ENCODE peak calls at places on chromosomes 5 and 9, in five cellular contexts. One of them, this sample, is unnamed.

GRCh38 chr5:92749943-92750342 is 831.1 kb downstream of the NR2F1-AS1 start:
- DNase-seq in stimulated activated CD4-positive, alpha-beta T cell treated with anti-CD3 and anti-CD28 coated beads, Interleukin-15, amount 100 ng/mL, for 24 hours: no peak
- DNase-seq in NCI-H1092: no peak
- DNase-seq in AG09309: no peak
- DNase-seq in A172: peak
- DNase-seq in this sample: no peak

GRCh38 chr9:33256236-33256635 is 8.3 kb downstream of the BAG1 start:
- DNase-seq in stimulated activated CD4-positive, alpha-beta T cell treated with anti-CD3 and anti-CD28 coated beads, Interleukin-15, amount 100 ng/mL, for 24 hours: no peak
- DNase-seq in NCI-H1092: no peak
- DNase-seq in AG09309: no peak
- DNase-seq in A172: no peak
- DNase-seq in this sample: no peak

GRCh38 chr5:154164182-154164581 is 26.4 kb upstream of the GALNT10 start:
- DNase-seq in AG09309: no peak
- DNase-seq in A172: no peak
- DNase-seq in stimulated activated CD4-positive, alpha-beta T cell treated with anti-CD3 and anti-CD28 coated beads, Interleukin-15, amount 100 ng/mL, for 24 hours: no peak
- DNase-seq in NCI-H1092: no peak
- DNase-seq in this sample: no peak

GRCh38 chr5:78671609-78672008 is 23.0 kb upstream of the LHFPL2 start:
- DNase-seq in AG09309: peak
- DNase-seq in A172: no peak
- DNase-seq in stimulated activated CD4-positive, alpha-beta T cell treated with anti-CD3 and anti-CD28 coated beads, Interleukin-15, amount 100 ng/mL, for 24 hours: no peak
- DNase-seq in NCI-H1092: no peak
- DNase-seq in this sample: no peak

GRCh38 chr5:56676091-56676768 is 139.1 kb upstream of the MAP3K1 start:
- DNase-seq in AG09309: no peak
- DNase-seq in NCI-H1092: no peak
- DNase-seq in A172: no peak
- DNase-seq in stimulated activated CD4-positive, alpha-beta T cell treated with anti-CD3 and anti-CD28 coated beads, Interleukin-15, amount 100 ng/mL, for 24 hours: no peak
- DNase-seq in this sample: no peak

GRCh38 chr9:119736478-119737454 is 367.5 kb upstream of the BRINP1 start:
- DNase-seq in AG09309: no peak
- DNase-seq in A172: no peak
- DNase-seq in stimulated activated CD4-positive, alpha-beta T cell treated with anti-CD3 and anti-CD28 coated beads, Interleukin-15, amount 100 ng/mL, for 24 hours: no peak
- DNase-seq in NCI-H1092: peak
- DNase-seq in this sample: no peak

GRCh38 chr9:127109212-127109711 is 13.2 kb downstream of the ANGPTL2 start:
- DNase-seq in AG09309: no peak
- DNase-seq in A172: no peak
- DNase-seq in NCI-H1092: no peak
- DNase-seq in stimulated activated CD4-positive, alpha-beta T cell treated with anti-CD3 and anti-CD28 coated beads, Interleukin-15, amount 100 ng/mL, for 24 hours: no peak
- DNase-seq in this sample: no peak

GRCh38 chr5:126398791-126399190 is 24.4 kb upstream of the GRAMD2B start:
- DNase-seq in stimulated activated CD4-positive, alpha-beta T cell treated with anti-CD3 and anti-CD28 coated beads, Interleukin-15, amount 100 ng/mL, for 24 hours: no peak
- DNase-seq in NCI-H1092: no peak
- DNase-seq in AG09309: no peak
- DNase-seq in A172: no peak
- DNase-seq in this sample: no peak

GRCh38 chr5:116532762-116533525 is 41.7 kb downstream of the SEMA6A start:
- DNase-seq in AG09309: no peak
- DNase-seq in stimulated activated CD4-positive, alpha-beta T cell treated with anti-CD3 and anti-CD28 coated beads, Interleukin-15, amount 100 ng/mL, for 24 hours: no peak
- DNase-seq in A172: no peak
- DNase-seq in NCI-H1092: peak
- DNase-seq in this sample: no peak